ENCODE peak calls at places on chromosomes 2 and 18, in eight cellular contexts. One of them, this sample, is unnamed.

GRCh38 chr2:160582481-160583161 is 89.0 kb upstream of the RBMS1 start:
- DNase-seq in fibroblast of mammary gland: peak
- DNase-seq in A549: peak
- DNase-seq in adipocyte: peak
- DNase-seq in cardiac fibroblast: peak
- DNase-seq in CD8-positive, alpha-beta T cell: no peak
- DNase-seq in colonic mucosa: no peak
- DNase-seq in SK-N-SH: no peak
- DNase-seq in this sample: peak

GRCh38 chr2:97676620-97677019 is 7.1 kb downstream of the C2orf92 start:
- DNase-seq in fibroblast of mammary gland: no peak
- DNase-seq in A549: no peak
- DNase-seq in adipocyte: no peak
- DNase-seq in cardiac fibroblast: no peak
- DNase-seq in CD8-positive, alpha-beta T cell: no peak
- DNase-seq in colonic mucosa: no peak
- DNase-seq in SK-N-SH: no peak
- DNase-seq in this sample: no peak

GRCh38 chr2:165203689-165204559 is at the start of gene SCN3A:
- DNase-seq in fibroblast of mammary gland: peak
- DNase-seq in A549: peak
- DNase-seq in adipocyte: peak
- DNase-seq in cardiac fibroblast: peak
- DNase-seq in CD8-positive, alpha-beta T cell: no peak
- DNase-seq in colonic mucosa: peak
- DNase-seq in SK-N-SH: peak
- DNase-seq in this sample: peak

GRCh38 chr2:119260636-119261497 is 37.2 kb downstream of the STEAP3 start:
- DNase-seq in fibroblast of mammary gland: no peak
- DNase-seq in A549: no peak
- DNase-seq in adipocyte: no peak
- DNase-seq in cardiac fibroblast: peak
- DNase-seq in CD8-positive, alpha-beta T cell: no peak
- DNase-seq in colonic mucosa: no peak
- DNase-seq in SK-N-SH: no peak
- DNase-seq in this sample: no peak

GRCh38 chr18:56351911-56352502 is 286.4 kb downstream of the TXNL1 start:
- DNase-seq in fibroblast of mammary gland: no peak
- DNase-seq in A549: no peak
- DNase-seq in adipocyte: no peak
- DNase-seq in cardiac fibroblast: no peak
- DNase-seq in CD8-positive, alpha-beta T cell: no peak
- DNase-seq in colonic mucosa: no peak
- DNase-seq in SK-N-SH: no peak
- DNase-seq in this sample: no peak

GRCh38 chr2:121007490-121007853 is 271.8 kb downstream of the GLI2 start:
- DNase-seq in fibroblast of mammary gland: no peak
- DNase-seq in A549: no peak
- DNase-seq in adipocyte: no peak
- DNase-seq in cardiac fibroblast: no peak
- DNase-seq in CD8-positive, alpha-beta T cell: no peak
- DNase-seq in colonic mucosa: no peak
- DNase-seq in SK-N-SH: no peak
- DNase-seq in this sample: no peak

GRCh38 chr2:33521791-33522281 is 45.4 kb downstream of the RASGRP3 start:
- DNase-seq in fibroblast of mammary gland: peak
- DNase-seq in A549: no peak
- DNase-seq in adipocyte: peak
- DNase-seq in cardiac fibroblast: peak
- DNase-seq in CD8-positive, alpha-beta T cell: no peak
- DNase-seq in colonic mucosa: no peak
- DNase-seq in SK-N-SH: no peak
- DNase-seq in this sample: no peak

GRCh38 chr18:22297008-22297407 is 120.7 kb downstream of the CTAGE1 start:
- DNase-seq in fibroblast of mammary gland: no peak
- DNase-seq in A549: no peak
- DNase-seq in adipocyte: no peak
- DNase-seq in cardiac fibroblast: no peak
- DNase-seq in CD8-positive, alpha-beta T cell: no peak
- DNase-seq in colonic mucosa: no peak
- DNase-seq in SK-N-SH: no peak
- DNase-seq in this sample: no peak

GRCh38 chr2:230011617-230012016 is 57.1 kb downstream of the SLC16A14 start:
- DNase-seq in fibroblast of mammary gland: peak
- DNase-seq in A549: no peak
- DNase-seq in adipocyte: peak
- DNase-seq in cardiac fibroblast: no peak
- DNase-seq in CD8-positive, alpha-beta T cell: no peak
- DNase-seq in colonic mucosa: no peak
- DNase-seq in SK-N-SH: no peak
- DNase-seq in this sample: peak

GRCh38 chr18:79573921-79574491 is 105.6 kb upstream of the CTDP1 start:
- DNase-seq in fibroblast of mammary gland: no peak
- DNase-seq in A549: no peak
- DNase-seq in adipocyte: no peak
- DNase-seq in cardiac fibroblast: no peak
- DNase-seq in CD8-positive, alpha-beta T cell: no peak
- DNase-seq in colonic mucosa: peak
- DNase-seq in SK-N-SH: no peak
- DNase-seq in this sample: no peak

GRCh38 chr2:28233070-28233718 is 159.5 kb upstream of the FOSL2 start:
- DNase-seq in fibroblast of mammary gland: peak
- DNase-seq in A549: peak
- DNase-seq in adipocyte: no peak
- DNase-seq in cardiac fibroblast: peak
- DNase-seq in CD8-positive, alpha-beta T cell: no peak
- DNase-seq in colonic mucosa: peak
- DNase-seq in SK-N-SH: no peak
- DNase-seq in this sample: peak

GRCh38 chr2:68230246-68231060 is 21.9 kb downstream of the PPP3R1 start:
- DNase-seq in fibroblast of mammary gland: no peak
- DNase-seq in A549: no peak
- DNase-seq in adipocyte: peak
- DNase-seq in cardiac fibroblast: no peak
- DNase-seq in CD8-positive, alpha-beta T cell: no peak
- DNase-seq in colonic mucosa: no peak
- DNase-seq in SK-N-SH: no peak
- DNase-seq in this sample: no peak

GRCh38 chr18:64294967-64295366 is 146.1 kb upstream of the LINC00305 start:
- DNase-seq in fibroblast of mammary gland: no peak
- DNase-seq in A549: no peak
- DNase-seq in adipocyte: no peak
- DNase-seq in cardiac fibroblast: no peak
- DNase-seq in CD8-positive, alpha-beta T cell: no peak
- DNase-seq in colonic mucosa: no peak
- DNase-seq in SK-N-SH: no peak
- DNase-seq in this sample: no peak

GRCh38 chr18:79251021-79251420 is 144.7 kb upstream of the NFATC1 start:
- DNase-seq in fibroblast of mammary gland: no peak
- DNase-seq in A549: no peak
- DNase-seq in adipocyte: no peak
- DNase-seq in cardiac fibroblast: no peak
- DNase-seq in CD8-positive, alpha-beta T cell: no peak
- DNase-seq in colonic mucosa: no peak
- DNase-seq in SK-N-SH: no peak
- DNase-seq in this sample: no peak

GRCh38 chr2:162914161-162914560 is 75.6 kb upstream of the KCNH7 start:
- DNase-seq in fibroblast of mammary gland: no peak
- DNase-seq in A549: no peak
- DNase-seq in adipocyte: no peak
- DNase-seq in cardiac fibroblast: no peak
- DNase-seq in CD8-positive, alpha-beta T cell: no peak
- DNase-seq in colonic mucosa: no peak
- DNase-seq in SK-N-SH: no peak
- DNase-seq in this sample: peak

DNA sequence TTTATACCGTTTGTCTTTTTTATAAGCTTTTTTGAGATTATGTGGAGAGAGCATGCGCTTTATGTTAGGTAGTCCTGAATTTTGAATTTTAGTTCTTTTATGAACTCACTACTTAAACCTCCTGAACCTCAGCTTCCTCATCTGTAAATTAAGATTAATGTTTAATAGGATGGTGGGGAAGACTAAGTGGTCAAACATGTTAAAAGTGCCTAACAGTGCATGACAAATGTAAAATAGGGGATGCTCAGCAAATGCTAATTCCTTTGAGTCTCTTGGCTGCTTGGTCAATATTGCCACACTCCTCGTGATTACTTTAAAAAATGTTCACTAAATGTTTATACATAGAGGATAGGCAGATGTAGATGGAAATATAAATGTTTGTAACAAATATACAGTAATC is 6.8 kb downstream of the BIRC6 start:
- DNase-seq in fibroblast of mammary gland: peak
- DNase-seq in A549: no peak
- DNase-seq in adipocyte: no peak
- DNase-seq in cardiac fibroblast: no peak
- DNase-seq in CD8-positive, alpha-beta T cell: no peak
- DNase-seq in colonic mucosa: no peak
- DNase-seq in SK-N-SH: no peak
- DNase-seq in this sample: no peak
- H3K4me3 ChIP-seq in fibroblast of mammary gland: no peak
- H3K4me3 ChIP-seq in A549: no peak
- H3K4me3 ChIP-seq in adipocyte: no peak
- H3K4me3 ChIP-seq in cardiac fibroblast: no peak
- H3K4me3 ChIP-seq in CD8-positive, alpha-beta T cell: no peak
- H3K4me3 ChIP-seq in colonic mucosa: no peak
- H3K4me3 ChIP-seq in SK-N-SH: no peak
- H3K4me3 ChIP-seq in this sample: no peak

GRCh38 chr18:57352271-57352701 is at the start of gene ST8SIA3:
- DNase-seq in fibroblast of mammary gland: no peak
- DNase-seq in A549: no peak
- DNase-seq in adipocyte: no peak
- DNase-seq in cardiac fibroblast: no peak
- DNase-seq in CD8-positive, alpha-beta T cell: no peak
- DNase-seq in colonic mucosa: no peak
- DNase-seq in SK-N-SH: peak
- DNase-seq in this sample: no peak

GRCh38 chr18:57352761-57353136 is 392 bp downstream of the ST8SIA3 start:
- DNase-seq in fibroblast of mammary gland: no peak
- DNase-seq in A549: no peak
- DNase-seq in adipocyte: no peak
- DNase-seq in cardiac fibroblast: no peak
- DNase-seq in CD8-positive, alpha-beta T cell: no peak
- DNase-seq in colonic mucosa: no peak
- DNase-seq in SK-N-SH: peak
- DNase-seq in this sample: no peak

GRCh38 chr18:57359433-57359832 is 7.1 kb downstream of the ST8SIA3 start:
- DNase-seq in fibroblast of mammary gland: no peak
- DNase-seq in A549: no peak
- DNase-seq in adipocyte: no peak
- DNase-seq in cardiac fibroblast: no peak
- DNase-seq in CD8-positive, alpha-beta T cell: no peak
- DNase-seq in colonic mucosa: no peak
- DNase-seq in SK-N-SH: no peak
- DNase-seq in this sample: no peak

GRCh38 chr18:57353137-57353939 is 981 bp downstream of the ST8SIA3 start:
- DNase-seq in fibroblast of mammary gland: no peak
- DNase-seq in A549: no peak
- DNase-seq in adipocyte: no peak
- DNase-seq in cardiac fibroblast: no peak
- DNase-seq in CD8-positive, alpha-beta T cell: no peak
- DNase-seq in colonic mucosa: no peak
- DNase-seq in SK-N-SH: peak
- DNase-seq in this sample: no peak

DNA sequence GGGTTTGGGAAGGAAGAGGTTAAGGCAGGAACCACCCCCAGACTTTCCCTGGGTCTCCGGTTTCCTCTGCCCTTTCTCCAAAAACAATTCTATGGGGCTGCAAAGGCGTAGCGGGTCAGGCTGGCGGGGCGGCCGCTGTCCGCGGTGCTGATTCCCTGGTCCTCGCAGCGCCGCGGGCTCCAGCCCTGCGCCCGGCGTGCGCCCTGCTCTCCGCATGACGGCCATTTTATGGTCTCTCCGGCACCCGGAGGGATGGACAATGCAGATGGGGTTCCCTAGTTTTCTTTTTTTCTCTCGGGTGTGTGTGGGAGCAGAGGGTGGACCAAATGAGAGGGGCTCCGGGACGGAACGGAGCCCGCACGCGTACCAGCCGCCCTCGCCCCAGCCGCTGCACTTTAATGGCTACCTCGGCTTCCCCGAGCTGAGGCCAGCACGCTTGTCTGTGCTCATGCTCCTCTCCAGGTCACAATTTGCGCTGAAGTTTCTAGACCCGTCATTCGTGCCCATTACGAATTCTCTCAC is 1.6 kb downstream of the ST8SIA3 start:
- DNase-seq in fibroblast of mammary gland: peak
- DNase-seq in A549: peak
- DNase-seq in adipocyte: peak
- DNase-seq in cardiac fibroblast: peak
- DNase-seq in CD8-positive, alpha-beta T cell: no peak
- DNase-seq in colonic mucosa: peak
- DNase-seq in SK-N-SH: peak
- DNase-seq in this sample: no peak
- H3K4me3 ChIP-seq in fibroblast of mammary gland: no peak
- H3K4me3 ChIP-seq in A549: no peak
- H3K4me3 ChIP-seq in adipocyte: no peak
- H3K4me3 ChIP-seq in cardiac fibroblast: no peak
- H3K4me3 ChIP-seq in CD8-positive, alpha-beta T cell: no peak
- H3K4me3 ChIP-seq in colonic mucosa: no peak
- H3K4me3 ChIP-seq in SK-N-SH: peak
- H3K4me3 ChIP-seq in this sample: no peak

DNA sequence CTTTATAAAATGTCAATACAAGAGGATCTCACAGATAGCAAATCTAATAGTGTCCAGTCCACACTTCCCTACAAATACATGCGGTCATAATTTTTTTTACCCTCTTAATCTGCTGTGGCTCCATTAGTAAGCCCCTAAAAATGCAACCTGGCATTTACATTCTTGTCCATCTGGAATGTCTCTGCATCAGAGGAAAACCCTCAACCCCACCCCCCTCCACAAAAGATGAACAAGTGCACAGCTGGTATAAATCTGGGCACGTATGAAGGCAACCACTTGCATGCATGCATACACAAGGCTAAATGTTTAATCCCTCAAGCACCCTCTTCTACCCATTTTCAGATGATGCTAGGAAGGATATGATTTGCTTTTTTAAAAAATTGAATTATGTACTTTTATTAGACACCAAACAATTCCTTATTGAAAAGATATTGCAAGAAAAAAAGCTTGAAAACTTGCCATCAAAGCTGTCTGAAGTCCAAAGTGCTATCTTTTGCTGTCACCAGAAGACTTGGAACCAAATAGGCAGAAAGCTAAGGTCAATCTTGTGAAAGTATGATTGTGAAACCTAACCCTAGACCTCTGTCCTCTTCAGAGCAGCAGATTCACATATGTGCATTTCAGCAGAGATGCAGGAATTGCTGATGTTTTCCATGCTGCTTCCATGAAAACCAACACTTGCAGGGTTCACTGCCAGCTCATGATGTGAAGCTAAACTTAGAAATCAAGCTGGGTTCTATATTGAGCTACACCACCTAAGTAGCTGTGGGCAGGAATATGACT is 39.0 kb downstream of the IRS1 start:
- DNase-seq in fibroblast of mammary gland: peak
- DNase-seq in A549: no peak
- DNase-seq in adipocyte: peak
- DNase-seq in cardiac fibroblast: peak
- DNase-seq in CD8-positive, alpha-beta T cell: no peak
- DNase-seq in colonic mucosa: no peak
- DNase-seq in SK-N-SH: no peak
- DNase-seq in this sample: peak
- H3K4me3 ChIP-seq in fibroblast of mammary gland: no peak
- H3K4me3 ChIP-seq in A549: no peak
- H3K4me3 ChIP-seq in adipocyte: peak
- H3K4me3 ChIP-seq in cardiac fibroblast: no peak
- H3K4me3 ChIP-seq in CD8-positive, alpha-beta T cell: no peak
- H3K4me3 ChIP-seq in colonic mucosa: no peak
- H3K4me3 ChIP-seq in SK-N-SH: no peak
- H3K4me3 ChIP-seq in this sample: no peak

GRCh38 chr2:240818543-240819403 is 1.2 kb downstream of the KIF1A start:
- DNase-seq in fibroblast of mammary gland: no peak
- DNase-seq in A549: no peak
- DNase-seq in adipocyte: no peak
- DNase-seq in cardiac fibroblast: no peak
- DNase-seq in CD8-positive, alpha-beta T cell: no peak
- DNase-seq in colonic mucosa: no peak
- DNase-seq in SK-N-SH: peak
- DNase-seq in this sample: no peak
- H3K4me3 ChIP-seq in fibroblast of mammary gland: no peak
- H3K4me3 ChIP-seq in A549: peak
- H3K4me3 ChIP-seq in adipocyte: no peak
- H3K4me3 ChIP-seq in cardiac fibroblast: no peak
- H3K4me3 ChIP-seq in CD8-positive, alpha-beta T cell: no peak
- H3K4me3 ChIP-seq in colonic mucosa: no peak
- H3K4me3 ChIP-seq in SK-N-SH: peak
- H3K4me3 ChIP-seq in this sample: no peak

This sample was measured in PC-3.